ENCODE peak calls at places on chromosome 3, in nine cellular contexts. K is ovary, L is mammary epithelial cell, D is fibroblast of lung, J is fibroblast of mammary gland, N is epithelial cell of esophagus, T is fibroblast of pulmonary artery, F is dorsolateral prefrontal cortex, Q is retinal pigment epithelial cell. M is an unnamed sample.

GRCh38 chr3:20327889-20328288 is 141.9 kb upstream of the SGO1 start:
- DNase-seq in K (no peak), L (no peak), D (no peak), J (no peak), N (no peak), T (no peak), F (no peak), Q (no peak), M (no peak)

GRCh38 chr3:180358179-180358578 is 243.8 kb upstream of the TTC14 start:
- DNase-seq in K (no peak), L (peak; percentile 43), D (peak; percentile 55), J (peak; percentile 78), N (peak; percentile 31), T (no peak), F (no peak), Q (no peak), M (no peak)

GRCh38 chr3:12869025-12869695 is 27.8 kb upstream of the RPL32 start:
- DNase-seq in K (peak; percentile 65), L (no peak), D (no peak), J (no peak), N (peak; percentile 22), T (no peak), F (no peak), Q (no peak), M (no peak)

GRCh38 chr3:23114479-23114878 is 88.6 kb upstream of the UBE2E2 start:
- DNase-seq in K (no peak), L (no peak), D (no peak), J (no peak), N (no peak), T (peak; percentile 27), F (no peak), Q (no peak), M (no peak)

GRCh38 chr3:98823791-98824190 is 60.7 kb downstream of the ST3GAL6 start:
- DNase-seq in K (no peak), L (no peak), D (peak; percentile 59), J (peak; percentile 73), N (peak; percentile 29), T (no peak), F (no peak), Q (no peak), M (no peak)

GRCh38 chr3:173690542-173690941 is 293.0 kb downstream of the NLGN1 start:
- DNase-seq in K (no peak), L (peak; percentile 5), D (peak; percentile 77), J (peak; percentile 17), N (peak; percentile 13), T (no peak), F (no peak), Q (peak; percentile 18), M (peak; percentile 40)

GRCh38 chr3:141455603-141456327 is 31.1 kb upstream of the RASA2 start:
- DNase-seq in K (no peak), L (no peak), D (no peak), J (peak; percentile 34), N (no peak), T (no peak), F (no peak), Q (no peak), M (no peak)

GRCh38 chr3:49415931-49416601 is 3.8 kb downstream of the TCTA start:
- DNase-seq in K (no peak), L (no peak), D (no peak), J (no peak), N (peak; percentile 22), T (no peak), F (no peak), Q (no peak), M (no peak)

GRCh38 chr3:185279582-185280138 is 25.8 kb upstream of the EHHADH start:
- DNase-seq in K (no peak), L (no peak), D (no peak), J (no peak), N (no peak), T (no peak), F (no peak), Q (no peak), M (no peak)

GRCh38 chr3:126156468-126156867 is 23.9 kb downstream of the ALDH1L1 start:
- DNase-seq in K (no peak), L (no peak), D (no peak), J (peak; percentile 2), N (no peak), T (no peak), F (peak; percentile 13), Q (no peak), M (no peak)

GRCh38 chr3:126003447-126004190 is 34.6 kb downstream of the ROPN1B start:
- DNase-seq in K (no peak), L (no peak), D (no peak), J (no peak), N (no peak), T (no peak), F (no peak), Q (no peak), M (no peak)

DNA sequence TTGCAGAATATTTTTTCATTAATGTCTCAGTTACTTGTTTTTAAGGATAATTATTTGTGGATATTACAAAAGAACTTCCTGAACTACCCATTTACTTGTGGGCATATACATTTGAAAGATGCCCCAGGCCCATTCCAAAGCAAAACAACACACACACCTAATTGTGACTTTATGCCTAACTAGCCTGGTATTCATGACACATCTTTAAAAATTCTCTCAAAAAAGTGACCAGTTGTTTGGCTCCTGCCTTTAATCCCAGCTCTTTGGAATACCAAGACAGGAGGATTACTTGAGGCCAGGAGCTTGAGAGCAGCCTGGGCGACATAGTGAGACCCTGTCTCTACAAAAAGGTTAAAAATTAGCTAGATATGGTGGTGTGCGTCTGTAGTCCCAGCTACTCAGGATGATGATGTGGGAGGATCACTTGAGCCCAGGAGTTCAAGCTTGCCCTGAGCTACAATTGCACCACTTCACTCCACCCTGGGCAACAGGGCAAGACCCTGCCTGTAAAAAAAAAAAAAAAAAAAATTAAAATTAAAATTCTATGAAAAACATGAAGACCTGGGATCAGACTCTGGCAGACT is 51.7 kb upstream of the SLC4A7 start:
- DNase-seq in K (no peak), L (peak; percentile 64), D (peak; percentile 80), J (peak; percentile 44), N (peak; percentile 81), T (peak; percentile 29), F (no peak), Q (no peak), M (no peak)
- H3K4me3 ChIP-seq in K (no peak overlapping the region), L (no peak overlapping the region), D (no peak overlapping the region), J (no peak overlapping the region), N (no peak overlapping the region), T (no peak overlapping the region), F (no peak overlapping the region), Q (no peak overlapping the region), M (no peak overlapping the region)

GRCh38 chr3:183548262-183548769 is 7.2 kb downstream of the KLHL6 start:
- DNase-seq in K (no peak), L (peak; percentile 88), D (peak; percentile 96), J (peak; percentile 33), N (peak; percentile 93), T (peak; percentile 83), F (no peak), Q (peak; percentile 87), M (peak; percentile 66)

GRCh38 chr3:183555541-183556081 is at the start of gene KLHL6:
- DNase-seq in K (no peak), L (no peak), D (no peak), J (no peak), N (no peak), T (peak; percentile 21), F (no peak), Q (no peak), M (no peak)

GRCh38 chr3:183553263-183554026 is 2.1 kb downstream of the KLHL6 start:
- DNase-seq in K (no peak), L (no peak), D (no peak), J (no peak), N (no peak), T (no peak), F (no peak), Q (no peak), M (no peak)

GRCh38 chr3:183554377-183554776 is 1.1 kb downstream of the KLHL6 start:
- DNase-seq in K (no peak), L (peak; percentile 26), D (no peak), J (no peak), N (peak; percentile 60), T (no peak), F (no peak), Q (no peak), M (no peak)

DNA sequence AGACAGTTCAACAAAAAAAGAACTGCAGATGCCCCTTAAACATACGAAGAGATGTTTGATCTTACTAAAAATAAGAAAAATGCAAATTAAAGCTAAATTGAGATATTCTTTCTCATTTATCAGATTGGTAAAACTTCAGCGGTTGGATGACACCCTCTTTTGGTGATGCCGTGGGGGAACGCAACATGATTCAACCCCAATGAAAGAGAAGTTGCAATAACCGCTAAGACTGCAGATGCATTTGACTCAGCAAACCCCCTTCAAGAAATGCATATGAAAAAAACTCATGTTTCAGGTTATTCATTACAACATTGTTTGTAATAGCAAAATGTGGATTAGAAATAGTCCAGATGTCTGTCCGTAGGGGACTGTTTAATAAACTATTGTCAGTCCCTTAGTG is 3.6 kb downstream of the KLHL6 start:
- DNase-seq in K (no peak), L (no peak), D (no peak), J (no peak), N (no peak), T (no peak), F (no peak), Q (no peak), M (no peak)
- TF ChIP-seq CTCF in K (no peak), L (no peak), D (no peak), J (no peak), N (no peak), T (no peak), F (no peak), Q (no peak), M (no peak)

DNA sequence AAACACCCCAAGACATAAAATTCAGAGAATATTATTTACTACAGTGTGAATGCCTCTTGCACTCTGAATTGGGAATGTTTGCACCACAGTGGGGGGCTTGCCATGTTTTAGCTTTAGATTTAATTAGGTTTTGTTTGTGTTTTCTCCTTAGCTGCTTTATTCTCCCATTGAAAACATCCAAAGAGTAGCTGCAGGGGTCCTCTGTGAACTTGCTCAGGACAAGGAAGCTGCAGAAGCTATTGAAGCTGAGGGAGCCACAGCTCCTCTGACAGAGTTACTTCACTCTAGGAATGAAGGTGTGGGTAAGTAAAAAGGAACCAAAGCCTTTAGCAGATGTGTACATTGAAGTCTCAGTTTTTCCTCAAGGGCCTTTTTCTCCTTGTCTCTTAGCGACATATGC is 36.9 kb downstream of the CTNNB1 start:
- DNase-seq in K (no peak), L (no peak), D (no peak), J (no peak), N (no peak), T (no peak), F (no peak), Q (no peak), M (no peak)
- H3K4me3 ChIP-seq in K (no peak overlapping the region), L (no peak overlapping the region), D (no peak overlapping the region), J (no peak overlapping the region), N (no peak overlapping the region), T (no peak overlapping the region), F (no peak overlapping the region), Q (no peak overlapping the region), M (no peak overlapping the region)

DNA sequence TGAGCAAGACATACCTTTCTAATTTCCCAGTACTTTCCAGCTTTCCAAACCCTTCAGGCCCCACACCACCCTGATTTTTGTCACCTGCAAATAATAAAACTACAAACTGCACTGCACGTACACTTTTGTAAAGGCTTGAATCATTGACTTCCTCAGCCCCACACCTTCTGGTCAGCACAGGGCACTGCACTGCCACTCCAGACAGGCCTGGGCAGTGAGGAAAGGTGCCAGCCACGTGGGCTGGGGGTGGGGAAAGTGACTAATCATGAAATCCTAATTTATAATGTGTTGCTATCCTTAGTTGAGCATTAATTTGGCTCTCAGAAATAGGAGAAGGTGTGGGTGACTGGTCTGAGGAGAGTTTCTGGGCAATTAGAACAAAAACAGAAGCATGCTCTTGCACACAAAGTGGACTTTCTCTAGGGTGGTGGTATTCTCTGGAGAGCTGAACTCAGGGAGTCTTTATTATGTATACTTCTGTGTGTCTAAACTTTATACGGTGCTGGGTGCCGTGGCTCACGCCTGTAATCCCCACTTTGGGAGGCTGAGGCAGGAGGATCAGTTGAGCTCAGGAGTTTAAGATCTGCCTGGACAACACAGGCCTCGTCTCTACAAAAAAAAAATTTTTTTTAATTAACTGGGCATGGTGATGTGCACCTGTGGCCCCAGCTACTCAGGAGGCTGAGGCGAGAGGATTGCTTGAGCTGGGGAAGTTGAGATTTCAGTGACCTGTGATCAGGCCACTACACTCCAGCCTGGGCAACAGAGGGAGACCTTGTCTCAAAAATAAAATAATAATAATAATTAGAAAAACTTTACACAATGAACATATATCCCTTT is 58.2 kb upstream of the FLNB start:
- DNase-seq in K (no peak), L (peak; percentile 73), D (peak; percentile 58), J (peak; percentile 42), N (peak; percentile 74), T (no peak), F (no peak), Q (no peak), M (no peak)
- TF ChIP-seq CTCF in K (no peak), L (peak; percentile 58), D (peak; percentile 30), J (peak; percentile 33), N (peak; percentile 25), T (peak; percentile 15), F (no peak), Q (peak; percentile 47), M (peak; percentile 17)